ENCODE peak calls at places on chromosomes 4 and X, in eight cellular contexts. One of them, this sample, is unnamed.

GRCh38 chr4:1971456-1972200 is 37.1 kb downstream of the NELFA start:
- DNase-seq in heart left ventricle: no peak
- DNase-seq in IMR-90: no peak
- DNase-seq in right lobe of liver: no peak
- DNase-seq in body of pancreas: no peak
- DNase-seq in transverse colon: no peak
- DNase-seq in uterus: no peak
- DNase-seq in stomach: no peak
- DNase-seq in this sample: no peak

GRCh38 chr4:16157609-16158503 is 68.4 kb downstream of the TAPT1 start:
- DNase-seq in heart left ventricle: no peak
- DNase-seq in IMR-90: no peak
- DNase-seq in right lobe of liver: no peak
- DNase-seq in body of pancreas: no peak
- DNase-seq in transverse colon: no peak
- DNase-seq in uterus: no peak
- DNase-seq in stomach: no peak
- DNase-seq in this sample: no peak

GRCh38 chr4:145716200-145716599 is 36.3 kb downstream of the C4orf51 start:
- DNase-seq in heart left ventricle: no peak
- DNase-seq in IMR-90: peak
- DNase-seq in right lobe of liver: no peak
- DNase-seq in body of pancreas: no peak
- DNase-seq in transverse colon: no peak
- DNase-seq in uterus: no peak
- DNase-seq in stomach: no peak
- DNase-seq in this sample: no peak

GRCh38 chrX:101430457-101431078 is 22.5 kb downstream of the HNRNPH2 start:
- DNase-seq in heart left ventricle: no peak
- DNase-seq in IMR-90: peak
- DNase-seq in right lobe of liver: no peak
- DNase-seq in body of pancreas: no peak
- DNase-seq in transverse colon: no peak
- DNase-seq in uterus: no peak
- DNase-seq in stomach: no peak
- DNase-seq in this sample: no peak

GRCh38 chrX:118644378-118644777 is 83.0 kb upstream of the IL13RA1 start:
- DNase-seq in heart left ventricle: no peak
- DNase-seq in IMR-90: peak
- DNase-seq in right lobe of liver: no peak
- DNase-seq in body of pancreas: no peak
- DNase-seq in transverse colon: no peak
- DNase-seq in uterus: no peak
- DNase-seq in stomach: no peak
- DNase-seq in this sample: peak

GRCh38 chrX:19535481-19535880 is 20.2 kb upstream of the MAP3K15 start:
- DNase-seq in heart left ventricle: no peak
- DNase-seq in IMR-90: peak
- DNase-seq in right lobe of liver: no peak
- DNase-seq in body of pancreas: no peak
- DNase-seq in transverse colon: no peak
- DNase-seq in uterus: no peak
- DNase-seq in stomach: no peak
- DNase-seq in this sample: peak

GRCh38 chr4:52312722-52313121 is 261.6 kb downstream of the SPATA18 start:
- DNase-seq in heart left ventricle: no peak
- DNase-seq in IMR-90: no peak
- DNase-seq in right lobe of liver: no peak
- DNase-seq in body of pancreas: no peak
- DNase-seq in transverse colon: no peak
- DNase-seq in uterus: no peak
- DNase-seq in stomach: no peak
- DNase-seq in this sample: no peak

GRCh38 chr4:110010797-110011196 is 98.1 kb downstream of the EGF start:
- DNase-seq in heart left ventricle: no peak
- DNase-seq in IMR-90: no peak
- DNase-seq in right lobe of liver: no peak
- DNase-seq in body of pancreas: no peak
- DNase-seq in transverse colon: no peak
- DNase-seq in uterus: no peak
- DNase-seq in stomach: no peak
- DNase-seq in this sample: no peak

GRCh38 chr4:95547708-95548471 is 883 bp downstream of the UNC5C start:
- DNase-seq in heart left ventricle: peak
- DNase-seq in IMR-90: no peak
- DNase-seq in right lobe of liver: no peak
- DNase-seq in body of pancreas: peak
- DNase-seq in transverse colon: peak
- DNase-seq in uterus: peak
- DNase-seq in stomach: no peak
- DNase-seq in this sample: peak

GRCh38 chr4:7239844-7240243 is 47.5 kb downstream of the SORCS2 start:
- DNase-seq in heart left ventricle: peak
- DNase-seq in IMR-90: no peak
- DNase-seq in right lobe of liver: no peak
- DNase-seq in body of pancreas: no peak
- DNase-seq in transverse colon: no peak
- DNase-seq in uterus: no peak
- DNase-seq in stomach: no peak
- DNase-seq in this sample: no peak

GRCh38 chrX:48511561-48511960 is 2.8 kb downstream of the PORCN start:
- DNase-seq in heart left ventricle: no peak
- DNase-seq in IMR-90: no peak
- DNase-seq in right lobe of liver: no peak
- DNase-seq in body of pancreas: peak
- DNase-seq in transverse colon: no peak
- DNase-seq in uterus: no peak
- DNase-seq in stomach: no peak
- DNase-seq in this sample: no peak

GRCh38 chrX:41412261-41413167 is 34.6 kb upstream of the NYX start:
- DNase-seq in heart left ventricle: peak
- DNase-seq in IMR-90: no peak
- DNase-seq in right lobe of liver: peak
- DNase-seq in body of pancreas: peak
- DNase-seq in transverse colon: peak
- DNase-seq in uterus: no peak
- DNase-seq in stomach: peak
- DNase-seq in this sample: no peak

GRCh38 chr4:2449511-2450392 is 19.2 kb upstream of the RNF4 start:
- DNase-seq in heart left ventricle: no peak
- DNase-seq in IMR-90: no peak
- DNase-seq in right lobe of liver: no peak
- DNase-seq in body of pancreas: no peak
- DNase-seq in transverse colon: no peak
- DNase-seq in uterus: no peak
- DNase-seq in stomach: no peak
- DNase-seq in this sample: no peak

GRCh38 chr4:79757580-79757979 is 315.4 kb downstream of the ANTXR2 start:
- DNase-seq in heart left ventricle: no peak
- DNase-seq in IMR-90: no peak
- DNase-seq in right lobe of liver: no peak
- DNase-seq in body of pancreas: no peak
- DNase-seq in transverse colon: no peak
- DNase-seq in uterus: no peak
- DNase-seq in stomach: no peak
- DNase-seq in this sample: no peak

GRCh38 chr4:124278477-124278876 is 434.1 kb downstream of the ANKRD50 start:
- DNase-seq in heart left ventricle: no peak
- DNase-seq in IMR-90: peak
- DNase-seq in right lobe of liver: no peak
- DNase-seq in body of pancreas: no peak
- DNase-seq in transverse colon: no peak
- DNase-seq in uterus: no peak
- DNase-seq in stomach: no peak
- DNase-seq in this sample: no peak

GRCh38 chr4:159655547-159655946 is 552.7 kb downstream of the RAPGEF2 start:
- DNase-seq in heart left ventricle: no peak
- DNase-seq in IMR-90: no peak
- DNase-seq in right lobe of liver: no peak
- DNase-seq in body of pancreas: no peak
- DNase-seq in transverse colon: no peak
- DNase-seq in uterus: no peak
- DNase-seq in stomach: no peak
- DNase-seq in this sample: no peak

DNA sequence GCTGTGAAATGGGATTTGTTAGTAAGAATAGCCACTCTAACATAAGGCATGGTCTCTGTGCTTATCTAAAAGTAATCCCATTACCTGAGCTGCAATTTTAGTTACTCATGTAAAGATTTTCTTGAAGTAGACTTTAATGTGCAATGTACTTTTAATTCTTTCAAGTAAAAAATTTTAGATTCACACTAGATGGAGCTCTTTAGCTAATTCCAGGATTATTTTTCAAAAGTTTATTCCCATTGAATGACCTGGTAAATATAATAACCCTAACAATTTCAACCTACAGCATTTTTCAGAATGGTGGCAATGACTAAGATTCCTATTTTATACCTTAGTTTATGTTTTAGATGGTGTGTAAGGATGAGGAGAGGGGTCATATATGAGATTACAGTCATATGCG is 18.1 kb downstream of the USP38 start:
- DNase-seq in heart left ventricle: no peak
- DNase-seq in IMR-90: no peak
- DNase-seq in right lobe of liver: no peak
- DNase-seq in body of pancreas: no peak
- DNase-seq in transverse colon: no peak
- DNase-seq in uterus: no peak
- DNase-seq in stomach: no peak
- DNase-seq in this sample: no peak
- TF ChIP-seq CTCF in heart left ventricle: peak
- TF ChIP-seq CTCF in IMR-90: peak
- TF ChIP-seq CTCF in right lobe of liver: peak
- TF ChIP-seq CTCF in body of pancreas: peak
- TF ChIP-seq CTCF in transverse colon: no peak
- TF ChIP-seq CTCF in uterus: peak
- TF ChIP-seq CTCF in stomach: no peak
- TF ChIP-seq CTCF in this sample: no peak

DNA sequence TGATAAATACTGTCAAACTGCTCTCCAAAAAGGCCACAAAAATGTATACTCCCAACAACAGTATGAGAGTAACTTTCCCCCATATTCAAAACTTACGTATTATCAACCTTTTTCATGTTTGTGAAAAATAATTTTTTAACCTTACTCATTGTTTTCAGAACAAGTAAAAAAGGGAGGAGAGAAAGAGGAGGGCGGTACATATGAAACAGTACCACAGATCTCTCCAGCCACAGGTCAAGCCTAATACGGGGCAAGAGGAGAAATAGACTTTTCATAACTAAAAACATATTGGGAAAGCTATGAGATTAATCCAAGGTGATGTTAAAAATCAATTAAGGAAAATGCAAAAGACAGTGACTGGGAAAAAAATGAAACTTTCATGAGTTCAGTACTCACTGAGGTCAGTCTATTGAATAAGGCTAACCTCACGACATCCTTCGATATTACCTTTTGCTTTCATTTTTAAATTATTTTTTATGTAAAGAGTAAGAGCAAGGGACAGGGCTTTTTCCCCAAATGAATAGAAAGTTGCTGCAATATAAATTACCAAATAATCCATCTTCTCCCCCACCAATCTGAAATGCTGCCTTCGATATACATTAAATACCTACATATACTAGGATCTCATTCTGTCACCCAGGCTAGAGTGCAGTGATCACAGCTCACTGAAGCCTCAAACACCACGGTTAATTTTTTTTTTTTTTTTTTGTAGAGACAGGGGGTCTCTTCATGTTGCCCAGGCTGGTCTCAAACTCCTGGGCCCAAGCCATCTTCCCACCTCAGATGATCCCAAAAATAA is 25.3 kb downstream of the FBXW7 start:
- DNase-seq in heart left ventricle: no peak
- DNase-seq in IMR-90: no peak
- DNase-seq in right lobe of liver: no peak
- DNase-seq in body of pancreas: no peak
- DNase-seq in transverse colon: no peak
- DNase-seq in uterus: no peak
- DNase-seq in stomach: no peak
- DNase-seq in this sample: no peak
- H3K4me3 ChIP-seq in heart left ventricle: no peak
- H3K4me3 ChIP-seq in IMR-90: no peak
- H3K4me3 ChIP-seq in right lobe of liver: no peak
- H3K4me3 ChIP-seq in body of pancreas: no peak
- H3K4me3 ChIP-seq in transverse colon: peak
- H3K4me3 ChIP-seq in uterus: no peak
- H3K4me3 ChIP-seq in stomach: no peak
- H3K4me3 ChIP-seq in this sample: no peak

DNA sequence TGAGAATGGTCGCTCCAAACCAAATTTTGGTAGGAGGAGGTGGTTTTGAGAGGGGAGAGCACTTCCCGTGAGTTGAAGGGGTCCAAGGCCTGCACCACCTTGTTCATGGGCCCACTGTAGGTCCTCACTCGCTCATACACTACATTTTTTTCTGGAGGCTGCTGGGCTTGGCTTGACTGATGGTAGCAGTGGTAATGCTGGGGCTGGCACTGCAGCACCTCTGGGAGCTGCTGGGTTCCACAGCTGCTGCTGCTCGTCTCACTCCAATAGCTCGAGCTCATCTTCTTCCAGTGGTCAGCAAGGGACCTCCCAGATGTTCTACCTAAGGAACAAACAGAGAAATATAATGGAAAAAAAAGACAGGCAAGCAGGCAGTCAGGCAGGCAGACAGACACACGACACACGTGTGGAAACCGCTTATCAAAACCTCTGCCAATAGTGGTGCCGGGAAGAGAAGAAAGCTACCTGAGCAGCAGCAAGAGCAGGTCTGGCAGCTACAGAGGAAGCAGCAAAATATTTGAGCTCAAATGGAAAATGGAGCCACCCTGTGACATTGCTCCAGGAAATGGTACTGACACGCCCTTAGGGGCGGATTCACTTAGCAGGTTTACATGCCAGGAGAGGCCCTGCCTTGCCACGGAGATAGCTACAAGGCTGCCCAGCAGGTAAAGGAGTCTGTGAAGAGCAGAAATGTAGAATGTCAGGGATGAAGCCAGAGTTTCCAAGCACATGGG is at the start of gene POF1B:
- DNase-seq in heart left ventricle: peak
- DNase-seq in IMR-90: no peak
- DNase-seq in right lobe of liver: no peak
- DNase-seq in body of pancreas: peak
- DNase-seq in transverse colon: peak
- DNase-seq in uterus: no peak
- DNase-seq in stomach: peak
- DNase-seq in this sample: no peak
- TF ChIP-seq POLR2A in heart left ventricle: no peak
- TF ChIP-seq POLR2A in IMR-90: no peak
- TF ChIP-seq POLR2A in right lobe of liver: no peak
- TF ChIP-seq POLR2A in body of pancreas: peak
- TF ChIP-seq POLR2A in transverse colon: peak
- TF ChIP-seq POLR2A in uterus: no peak
- TF ChIP-seq POLR2A in stomach: no peak
- TF ChIP-seq POLR2A in this sample: no peak

DNA sequence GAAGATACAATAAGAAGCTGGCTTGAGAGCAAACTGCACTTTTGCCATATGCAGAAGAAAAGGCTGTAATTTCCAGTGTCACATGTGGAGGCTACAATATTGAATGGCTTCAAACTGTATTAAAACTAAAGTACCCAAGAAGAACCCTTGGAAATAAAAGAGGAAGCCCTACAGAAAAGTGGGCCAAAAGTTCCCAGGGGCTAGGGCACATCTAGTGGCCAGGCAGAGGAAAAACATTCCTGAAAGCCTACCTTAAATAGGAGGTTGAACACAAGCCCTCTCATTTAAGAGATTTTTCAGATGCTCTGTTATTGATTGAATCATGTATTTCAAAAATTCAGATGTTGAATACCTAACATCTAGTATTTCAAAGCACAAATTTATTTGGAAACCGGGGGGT is 40.6 kb upstream of the PRDX4 start:
- DNase-seq in heart left ventricle: no peak
- DNase-seq in IMR-90: no peak
- DNase-seq in right lobe of liver: no peak
- DNase-seq in body of pancreas: no peak
- DNase-seq in transverse colon: no peak
- DNase-seq in uterus: no peak
- DNase-seq in stomach: no peak
- DNase-seq in this sample: peak
- TF ChIP-seq CTCF in heart left ventricle: no peak
- TF ChIP-seq CTCF in IMR-90: no peak
- TF ChIP-seq CTCF in right lobe of liver: no peak
- TF ChIP-seq CTCF in body of pancreas: no peak
- TF ChIP-seq CTCF in transverse colon: no peak
- TF ChIP-seq CTCF in uterus: no peak
- TF ChIP-seq CTCF in stomach: no peak
- TF ChIP-seq CTCF in this sample: peak

This sample was measured in NB4.